ENCODE peak calls at places on chromosomes 2 and 18, in five cellular contexts. One of them, this sample, is unnamed.

GRCh38 chr2:70902067-70902442 is 33.6 kb upstream of the ATP6V1B1 start:
- DNase-seq in MCF 10A: no peak
- DNase-seq in heart left ventricle: no peak
- DNase-seq in stimulated activated CD4-positive, alpha-beta T cell treated with anti-CD3 and anti-CD28 coated beads, Interleukin-4, amount 100 ng/mL, for 4 hours: no peak
- DNase-seq in left cardiac atrium: no peak
- DNase-seq in this sample: no peak

GRCh38 chr2:11681722-11682589 is 12.0 kb upstream of the NTSR2 start:
- DNase-seq in stimulated activated CD4-positive, alpha-beta T cell treated with anti-CD3 and anti-CD28 coated beads, Interleukin-4, amount 100 ng/mL, for 4 hours: peak; percentile 50
- DNase-seq in MCF 10A: peak; percentile 59
- DNase-seq in heart left ventricle: no peak
- DNase-seq in left cardiac atrium: no peak
- DNase-seq in this sample: peak; percentile 17

GRCh38 chr2:176507736-176508135 is 238.5 kb downstream of the MTX2 start:
- DNase-seq in stimulated activated CD4-positive, alpha-beta T cell treated with anti-CD3 and anti-CD28 coated beads, Interleukin-4, amount 100 ng/mL, for 4 hours: no peak
- DNase-seq in left cardiac atrium: no peak
- DNase-seq in heart left ventricle: no peak
- DNase-seq in MCF 10A: no peak
- DNase-seq in this sample: no peak

GRCh38 chr2:101737478-101738240 is 40.2 kb downstream of the MAP4K4 start:
- DNase-seq in heart left ventricle: no peak
- DNase-seq in left cardiac atrium: no peak
- DNase-seq in stimulated activated CD4-positive, alpha-beta T cell treated with anti-CD3 and anti-CD28 coated beads, Interleukin-4, amount 100 ng/mL, for 4 hours: no peak
- DNase-seq in MCF 10A: peak; percentile 69
- DNase-seq in this sample: no peak

GRCh38 chr2:227163445-227163997 is 484 bp downstream of the COL4A4 start:
- DNase-seq in heart left ventricle: no peak
- DNase-seq in MCF 10A: peak; percentile 16
- DNase-seq in left cardiac atrium: no peak
- DNase-seq in stimulated activated CD4-positive, alpha-beta T cell treated with anti-CD3 and anti-CD28 coated beads, Interleukin-4, amount 100 ng/mL, for 4 hours: no peak
- DNase-seq in this sample: no peak

GRCh38 chr2:202841090-202841867 is 30.3 kb downstream of the ICA1L start:
- DNase-seq in stimulated activated CD4-positive, alpha-beta T cell treated with anti-CD3 and anti-CD28 coated beads, Interleukin-4, amount 100 ng/mL, for 4 hours: no peak
- DNase-seq in MCF 10A: no peak
- DNase-seq in left cardiac atrium: peak; percentile 28
- DNase-seq in heart left ventricle: no peak
- DNase-seq in this sample: no peak

GRCh38 chr2:216318470-216318869 is 53.8 kb downstream of the MARCHF4 start:
- DNase-seq in left cardiac atrium: no peak
- DNase-seq in heart left ventricle: no peak
- DNase-seq in MCF 10A: no peak
- DNase-seq in stimulated activated CD4-positive, alpha-beta T cell treated with anti-CD3 and anti-CD28 coated beads, Interleukin-4, amount 100 ng/mL, for 4 hours: no peak
- DNase-seq in this sample: no peak

GRCh38 chr2:83874712-83875430 is 584.2 kb downstream of the SUCLG1 start:
- DNase-seq in MCF 10A: no peak
- DNase-seq in left cardiac atrium: no peak
- DNase-seq in heart left ventricle: no peak
- DNase-seq in stimulated activated CD4-positive, alpha-beta T cell treated with anti-CD3 and anti-CD28 coated beads, Interleukin-4, amount 100 ng/mL, for 4 hours: no peak
- DNase-seq in this sample: no peak

GRCh38 chr2:237022533-237022932 is 63.2 kb upstream of the COPS8 start:
- DNase-seq in stimulated activated CD4-positive, alpha-beta T cell treated with anti-CD3 and anti-CD28 coated beads, Interleukin-4, amount 100 ng/mL, for 4 hours: no peak
- DNase-seq in left cardiac atrium: no peak
- DNase-seq in heart left ventricle: no peak
- DNase-seq in MCF 10A: no peak
- DNase-seq in this sample: no peak

GRCh38 chr18:61605376-61606067 is 272.3 kb downstream of the CDH20 start:
- DNase-seq in heart left ventricle: no peak
- DNase-seq in stimulated activated CD4-positive, alpha-beta T cell treated with anti-CD3 and anti-CD28 coated beads, Interleukin-4, amount 100 ng/mL, for 4 hours: no peak
- DNase-seq in left cardiac atrium: no peak
- DNase-seq in MCF 10A: no peak
- DNase-seq in this sample: no peak

GRCh38 chr2:192978317-192978874 is 783.7 kb upstream of the TMEFF2 start:
- DNase-seq in left cardiac atrium: no peak
- DNase-seq in MCF 10A: no peak
- DNase-seq in heart left ventricle: no peak
- DNase-seq in stimulated activated CD4-positive, alpha-beta T cell treated with anti-CD3 and anti-CD28 coated beads, Interleukin-4, amount 100 ng/mL, for 4 hours: no peak
- DNase-seq in this sample: no peak

GRCh38 chr2:59887348-59887747 is 666.1 kb downstream of the BCL11A start:
- DNase-seq in stimulated activated CD4-positive, alpha-beta T cell treated with anti-CD3 and anti-CD28 coated beads, Interleukin-4, amount 100 ng/mL, for 4 hours: no peak
- DNase-seq in left cardiac atrium: no peak
- DNase-seq in MCF 10A: no peak
- DNase-seq in heart left ventricle: no peak
- DNase-seq in this sample: no peak

GRCh38 chr2:235723811-235724465 is 230.1 kb downstream of the AGAP1 start:
- DNase-seq in MCF 10A: no peak
- DNase-seq in left cardiac atrium: no peak
- DNase-seq in stimulated activated CD4-positive, alpha-beta T cell treated with anti-CD3 and anti-CD28 coated beads, Interleukin-4, amount 100 ng/mL, for 4 hours: no peak
- DNase-seq in heart left ventricle: no peak
- DNase-seq in this sample: no peak